ENCODE peak calls at places on chromosomes 6 and 20, in six cellular contexts. One of them, this sample, is unnamed.

GRCh38 chr20:33689973-33690372 is 3.8 kb upstream of the E2F1 start:
- DNase-seq in CD8-positive, alpha-beta T cell: peak; percentile 75
- DNase-seq in SK-N-SH: no peak
- DNase-seq in GM23338: no peak
- DNase-seq in thoracic aorta: no peak
- DNase-seq in heart right ventricle: no peak
- DNase-seq in this sample: no peak

GRCh38 chr6:3414704-3415453 is 42.0 kb downstream of the SLC22A23 start:
- DNase-seq in CD8-positive, alpha-beta T cell: peak; percentile 16
- DNase-seq in SK-N-SH: no peak
- DNase-seq in GM23338: peak; percentile 76
- DNase-seq in thoracic aorta: no peak
- DNase-seq in heart right ventricle: no peak
- DNase-seq in this sample: no peak

GRCh38 chr6:43771210-43771857 is 1.3 kb downstream of the VEGFA start:
- DNase-seq in CD8-positive, alpha-beta T cell: peak; percentile 41
- DNase-seq in SK-N-SH: peak; percentile 72
- DNase-seq in GM23338: peak; percentile 71
- DNase-seq in thoracic aorta: no peak
- DNase-seq in heart right ventricle: peak; percentile 73
- DNase-seq in this sample: peak; percentile 90

GRCh38 chr6:146598785-146599405 is at the start of gene ADGB:
- DNase-seq in CD8-positive, alpha-beta T cell: no peak
- DNase-seq in SK-N-SH: peak; percentile 82
- DNase-seq in GM23338: peak; percentile 83
- DNase-seq in thoracic aorta: no peak
- DNase-seq in heart right ventricle: peak; percentile 72
- DNase-seq in this sample: peak; percentile 86

GRCh38 chr20:40103420-40103819 is 585.6 kb downstream of the MAFB start:
- DNase-seq in CD8-positive, alpha-beta T cell: no peak
- DNase-seq in SK-N-SH: no peak
- DNase-seq in GM23338: no peak
- DNase-seq in thoracic aorta: no peak
- DNase-seq in heart right ventricle: no peak
- DNase-seq in this sample: no peak

GRCh38 chr6:33490198-33490597 is 35.8 kb downstream of the ZBTB9 start:
- DNase-seq in CD8-positive, alpha-beta T cell: no peak
- DNase-seq in SK-N-SH: no peak
- DNase-seq in GM23338: peak; percentile 21
- DNase-seq in thoracic aorta: no peak
- DNase-seq in heart right ventricle: no peak
- DNase-seq in this sample: no peak

GRCh38 chr6:29826271-29826670 is 1.4 kb upstream of the HLA-G start:
- DNase-seq in CD8-positive, alpha-beta T cell: no peak
- DNase-seq in SK-N-SH: no peak
- DNase-seq in GM23338: no peak
- DNase-seq in thoracic aorta: no peak
- DNase-seq in heart right ventricle: no peak
- DNase-seq in this sample: no peak

GRCh38 chr6:26571592-26572296 is 25.0 kb upstream of the ABT1 start:
- DNase-seq in CD8-positive, alpha-beta T cell: peak; percentile 43
- DNase-seq in SK-N-SH: peak; percentile 53
- DNase-seq in GM23338: peak; percentile 89
- DNase-seq in thoracic aorta: no peak
- DNase-seq in heart right ventricle: peak; percentile 50
- DNase-seq in this sample: no peak

GRCh38 chr6:148548065-148548748 is 198.6 kb upstream of the UST start:
- DNase-seq in CD8-positive, alpha-beta T cell: no peak
- DNase-seq in SK-N-SH: no peak
- DNase-seq in GM23338: no peak
- DNase-seq in thoracic aorta: no peak
- DNase-seq in heart right ventricle: peak; percentile 65
- DNase-seq in this sample: no peak

GRCh38 chr6:17630511-17631073 is 30.5 kb downstream of the FAM8A1 start:
- DNase-seq in CD8-positive, alpha-beta T cell: no peak
- DNase-seq in SK-N-SH: no peak
- DNase-seq in GM23338: no peak
- DNase-seq in thoracic aorta: no peak
- DNase-seq in heart right ventricle: no peak
- DNase-seq in this sample: peak; percentile 86

GRCh38 chr6:163579111-163579879 is 164.8 kb downstream of the QKI start:
- DNase-seq in CD8-positive, alpha-beta T cell: no peak
- DNase-seq in SK-N-SH: no peak
- DNase-seq in GM23338: peak; percentile 51
- DNase-seq in thoracic aorta: no peak
- DNase-seq in heart right ventricle: peak; percentile 25
- DNase-seq in this sample: peak; percentile 53

GRCh38 chr20:47545499-47545898 is 43.8 kb downstream of the NCOA3 start:
- DNase-seq in CD8-positive, alpha-beta T cell: no peak
- DNase-seq in SK-N-SH: no peak
- DNase-seq in GM23338: no peak
- DNase-seq in thoracic aorta: no peak
- DNase-seq in heart right ventricle: no peak
- DNase-seq in this sample: no peak

GRCh38 chr6:109318328-109318876 is 63.9 kb downstream of the CD164 start:
- DNase-seq in CD8-positive, alpha-beta T cell: no peak
- DNase-seq in SK-N-SH: no peak
- DNase-seq in GM23338: no peak
- DNase-seq in thoracic aorta: no peak
- DNase-seq in heart right ventricle: no peak
- DNase-seq in this sample: no peak

GRCh38 chr20:29430531-29430930 is 1826.9 kb upstream of the DEFB115 start:
- DNase-seq in CD8-positive, alpha-beta T cell: no peak
- DNase-seq in SK-N-SH: peak; percentile 31
- DNase-seq in GM23338: no peak
- DNase-seq in thoracic aorta: no peak
- DNase-seq in heart right ventricle: no peak
- DNase-seq in this sample: no peak

GRCh38 chr6:142693446-142693845 is 251.5 kb downstream of the HIVEP2 start:
- DNase-seq in CD8-positive, alpha-beta T cell: no peak
- DNase-seq in SK-N-SH: no peak
- DNase-seq in GM23338: no peak
- DNase-seq in thoracic aorta: no peak
- DNase-seq in heart right ventricle: no peak
- DNase-seq in this sample: no peak

GRCh38 chr6:160121981-160122380 is 366 bp downstream of the SLC22A1 start:
- DNase-seq in CD8-positive, alpha-beta T cell: no peak
- DNase-seq in SK-N-SH: no peak
- DNase-seq in GM23338: no peak
- DNase-seq in thoracic aorta: no peak
- DNase-seq in heart right ventricle: no peak
- DNase-seq in this sample: peak; percentile 41

GRCh38 chr6:121603486-121603885 is 168.0 kb downstream of the GJA1 start:
- DNase-seq in CD8-positive, alpha-beta T cell: no peak
- DNase-seq in SK-N-SH: no peak
- DNase-seq in GM23338: no peak
- DNase-seq in thoracic aorta: no peak
- DNase-seq in heart right ventricle: no peak
- DNase-seq in this sample: no peak

GRCh38 chr6:14282854-14283505 is 165.4 kb downstream of the CD83 start:
- DNase-seq in CD8-positive, alpha-beta T cell: no peak
- DNase-seq in SK-N-SH: no peak
- DNase-seq in GM23338: no peak
- DNase-seq in thoracic aorta: no peak
- DNase-seq in heart right ventricle: no peak
- DNase-seq in this sample: no peak

GRCh38 chr20:43843096-43843964 is 71.3 kb upstream of the TOX2 start:
- DNase-seq in CD8-positive, alpha-beta T cell: no peak
- DNase-seq in SK-N-SH: no peak
- DNase-seq in GM23338: no peak
- DNase-seq in thoracic aorta: no peak
- DNase-seq in heart right ventricle: no peak
- DNase-seq in this sample: no peak

GRCh38 chr20:15359056-15359455 is 1021.6 kb upstream of the FLRT3 start:
- DNase-seq in CD8-positive, alpha-beta T cell: no peak
- DNase-seq in SK-N-SH: no peak
- DNase-seq in GM23338: no peak
- DNase-seq in thoracic aorta: no peak
- DNase-seq in heart right ventricle: no peak
- DNase-seq in this sample: no peak

GRCh38 chr6:165804331-165805066 is 141.5 kb upstream of the PDE10A start:
- DNase-seq in CD8-positive, alpha-beta T cell: no peak
- DNase-seq in SK-N-SH: no peak
- DNase-seq in GM23338: peak; percentile 52
- DNase-seq in thoracic aorta: no peak
- DNase-seq in heart right ventricle: peak; percentile 46
- DNase-seq in this sample: no peak

GRCh38 chr6:6405031-6405430 is 84.6 kb upstream of the F13A1 start:
- DNase-seq in CD8-positive, alpha-beta T cell: no peak
- DNase-seq in SK-N-SH: no peak
- DNase-seq in GM23338: no peak
- DNase-seq in thoracic aorta: no peak
- DNase-seq in heart right ventricle: no peak
- DNase-seq in this sample: no peak

GRCh38 chr20:40251284-40251932 is 437.6 kb downstream of the MAFB start:
- DNase-seq in CD8-positive, alpha-beta T cell: no peak
- DNase-seq in SK-N-SH: peak; percentile 32
- DNase-seq in GM23338: peak; percentile 90
- DNase-seq in thoracic aorta: no peak
- DNase-seq in heart right ventricle: no peak
- DNase-seq in this sample: no peak

GRCh38 chr20:48807586-48808381 is 20.0 kb downstream of the PREX1 start:
- DNase-seq in CD8-positive, alpha-beta T cell: no peak
- DNase-seq in SK-N-SH: no peak
- DNase-seq in GM23338: no peak
- DNase-seq in thoracic aorta: peak; percentile 64
- DNase-seq in heart right ventricle: peak; percentile 71
- DNase-seq in this sample: no peak

GRCh38 chr20:52564594-52564993 is 373.0 kb upstream of the ZFP64 start:
- DNase-seq in CD8-positive, alpha-beta T cell: no peak
- DNase-seq in SK-N-SH: peak; percentile 27
- DNase-seq in GM23338: no peak
- DNase-seq in thoracic aorta: no peak
- DNase-seq in heart right ventricle: no peak
- DNase-seq in this sample: no peak

GRCh38 chr6:129744880-129745237 is 34.9 kb upstream of the ARHGAP18 start:
- DNase-seq in CD8-positive, alpha-beta T cell: no peak
- DNase-seq in SK-N-SH: no peak
- DNase-seq in GM23338: no peak
- DNase-seq in thoracic aorta: no peak
- DNase-seq in heart right ventricle: no peak
- DNase-seq in this sample: no peak

GRCh38 chr6:110255356-110255755 is 75.1 kb downstream of the CDC40 start:
- DNase-seq in CD8-positive, alpha-beta T cell: no peak
- DNase-seq in SK-N-SH: no peak
- DNase-seq in GM23338: peak; percentile 80
- DNase-seq in thoracic aorta: no peak
- DNase-seq in heart right ventricle: no peak
- DNase-seq in this sample: no peak

DNA sequence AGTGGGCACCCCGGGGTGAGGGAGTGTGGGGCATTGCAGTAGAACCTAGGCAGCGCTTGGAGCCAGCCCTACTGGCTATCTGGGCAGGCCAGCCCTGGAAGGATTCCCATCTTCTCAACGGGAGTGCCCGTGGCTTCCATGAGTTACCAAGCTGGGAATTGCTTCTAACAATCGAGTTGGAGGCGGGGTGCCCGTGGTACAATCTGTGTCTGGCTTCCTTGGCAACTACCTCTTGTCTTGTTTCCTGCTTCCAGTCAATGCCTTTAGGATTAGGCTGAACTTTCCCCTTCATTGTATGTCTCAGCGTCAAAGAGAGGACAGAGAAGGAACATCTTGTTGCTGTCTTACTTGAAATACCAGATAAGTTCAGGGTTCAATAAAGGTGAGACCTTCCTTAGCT is 33.3 kb downstream of the PPP1R14C start:
- DNase-seq in CD8-positive, alpha-beta T cell: no peak
- DNase-seq in SK-N-SH: no peak
- DNase-seq in GM23338: no peak
- DNase-seq in thoracic aorta: no peak
- DNase-seq in heart right ventricle: peak; percentile 49
- DNase-seq in this sample: no peak
- TF ChIP-seq CTCF in CD8-positive, alpha-beta T cell: no peak
- TF ChIP-seq CTCF in SK-N-SH: no peak
- TF ChIP-seq CTCF in GM23338: no peak
- TF ChIP-seq CTCF in thoracic aorta: no peak
- TF ChIP-seq CTCF in heart right ventricle: no peak
- TF ChIP-seq CTCF in this sample: no peak

GRCh38 chr6:78340755-78341154 is 526.6 kb upstream of the IRAK1BP1 start:
- DNase-seq in CD8-positive, alpha-beta T cell: no peak
- DNase-seq in SK-N-SH: no peak
- DNase-seq in GM23338: no peak
- DNase-seq in thoracic aorta: no peak
- DNase-seq in heart right ventricle: no peak
- DNase-seq in this sample: no peak
- H3K27me3 ChIP-seq in CD8-positive, alpha-beta T cell: no peaks in the 10 kb centered on the region
- H3K27me3 ChIP-seq in SK-N-SH: no peaks in the 10 kb centered on the region
- H3K27me3 ChIP-seq in GM23338: no peaks in the 10 kb centered on the region
- H3K27me3 ChIP-seq in thoracic aorta: no peaks in the 10 kb centered on the region
- H3K27me3 ChIP-seq in heart right ventricle: no peaks in the 10 kb centered on the region
- H3K27me3 ChIP-seq in this sample: no peaks in the 10 kb centered on the region

GRCh38 chr20:401682-402495 is 6.2 kb upstream of the RBCK1 start:
- DNase-seq in CD8-positive, alpha-beta T cell: no peak
- DNase-seq in SK-N-SH: no peak
- DNase-seq in GM23338: no peak
- DNase-seq in thoracic aorta: no peak
- DNase-seq in heart right ventricle: no peak
- DNase-seq in this sample: no peak

GRCh38 chr20:402898-403581 is 5.1 kb upstream of the RBCK1 start:
- DNase-seq in CD8-positive, alpha-beta T cell: no peak
- DNase-seq in SK-N-SH: no peak
- DNase-seq in GM23338: no peak
- DNase-seq in thoracic aorta: no peak
- DNase-seq in heart right ventricle: no peak
- DNase-seq in this sample: no peak

GRCh38 chr20:403582-403957 is 4.5 kb upstream of the RBCK1 start:
- DNase-seq in CD8-positive, alpha-beta T cell: no peak
- DNase-seq in SK-N-SH: no peak
- DNase-seq in GM23338: no peak
- DNase-seq in thoracic aorta: no peak
- DNase-seq in heart right ventricle: no peak
- DNase-seq in this sample: no peak

GRCh38 chr20:404088-404487 is 4.0 kb upstream of the RBCK1 start:
- DNase-seq in CD8-positive, alpha-beta T cell: no peak
- DNase-seq in SK-N-SH: no peak
- DNase-seq in GM23338: no peak
- DNase-seq in thoracic aorta: no peak
- DNase-seq in heart right ventricle: no peak
- DNase-seq in this sample: no peak

GRCh38 chr20:402496-402885 is 5.6 kb upstream of the RBCK1 start:
- DNase-seq in CD8-positive, alpha-beta T cell: no peak
- DNase-seq in SK-N-SH: no peak
- DNase-seq in GM23338: no peak
- DNase-seq in thoracic aorta: no peak
- DNase-seq in heart right ventricle: no peak
- DNase-seq in this sample: no peak
- H3K4me1 ChIP-seq in CD8-positive, alpha-beta T cell: peaks cover 18% of the 10 kb centered on the region
- H3K4me1 ChIP-seq in SK-N-SH: peaks cover 15% of the 10 kb centered on the region
- H3K4me1 ChIP-seq in GM23338: peaks cover 12% of the 10 kb centered on the region
- H3K4me1 ChIP-seq in thoracic aorta: no peaks in the 10 kb centered on the region
- H3K4me1 ChIP-seq in heart right ventricle: no peaks in the 10 kb centered on the region
- H3K4me1 ChIP-seq in this sample: peaks cover 5% of the 10 kb centered on the region

DNA sequence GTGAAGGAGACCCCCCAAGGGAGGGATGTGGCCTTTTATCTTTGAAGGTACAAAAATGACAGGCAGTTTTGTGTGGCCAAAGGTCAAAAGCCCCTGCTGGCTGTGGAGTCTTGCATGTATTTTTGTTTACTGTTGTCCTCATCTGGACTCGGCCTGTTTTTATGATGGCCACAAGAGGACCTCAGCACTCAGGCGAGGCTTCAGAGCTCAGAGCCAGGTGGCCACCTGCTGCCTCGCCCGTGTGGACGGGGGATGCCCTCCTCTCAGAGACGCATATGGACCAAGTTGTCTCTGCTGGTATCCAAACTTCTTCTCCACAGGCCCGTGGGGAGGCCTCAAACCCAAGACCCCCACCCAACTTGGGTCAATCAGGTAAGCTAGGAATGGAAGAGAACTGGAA is 118.2 kb downstream of the DACT2 start:
- DNase-seq in CD8-positive, alpha-beta T cell: no peak
- DNase-seq in SK-N-SH: no peak
- DNase-seq in GM23338: peak; percentile 62
- DNase-seq in thoracic aorta: no peak
- DNase-seq in heart right ventricle: no peak
- DNase-seq in this sample: peak; percentile 46
- TF ChIP-seq CTCF in CD8-positive, alpha-beta T cell: no peak
- TF ChIP-seq CTCF in SK-N-SH: no peak
- TF ChIP-seq CTCF in GM23338: peak; percentile 58
- TF ChIP-seq CTCF in thoracic aorta: no peak
- TF ChIP-seq CTCF in heart right ventricle: no peak
- TF ChIP-seq CTCF in this sample: peak; percentile 20